ENCODE peak calls at places on chromosomes 11 and 22, in ten cellular contexts. W, G, B, R, S, F, H, D, A and M are unnamed samples.
A peak's percentile ranks its signal among the peaks of the same experiment; 100 is the strongest.

GRCh38 chr22:46878549-46878948 is 116.1 kb downstream of the TBC1D22A start:
- DNase-seq in W (peak; percentile 57), G (no peak), B (no peak), R (no peak), S (no peak), F (no peak), H (no peak), D (no peak), A (no peak), M (no peak)

GRCh38 chr11:64877390-64878222 is 815 bp downstream of the EHD1 start:
- DNase-seq in W (peak; percentile 48), G (no peak), B (peak; percentile 20), R (peak; percentile 40), S (no peak), F (no peak), H (no peak), D (no peak), A (no peak), M (no peak)

GRCh38 chr11:64144587-64145295 is 21.2 kb downstream of the MACROD1 start:
- DNase-seq in W (no peak), G (no peak), B (no peak), R (no peak), S (no peak), F (no peak), H (no peak), D (no peak), A (no peak), M (no peak)

GRCh38 chr11:17574799-17575144 is 27.7 kb downstream of the OTOG start:
- DNase-seq in W (no peak), G (no peak), B (no peak), R (no peak), S (no peak), F (no peak), H (no peak), D (no peak), A (no peak), M (no peak)

GRCh38 chr22:47618180-47618579 is 855.7 kb downstream of the TBC1D22A start:
- DNase-seq in W (no peak), G (no peak), B (no peak), R (no peak), S (no peak), F (no peak), H (no peak), D (no peak), A (no peak), M (no peak)

GRCh38 chr11:82867495-82868082 is 32.6 kb downstream of the PRCP start:
- DNase-seq in W (peak; percentile 94), G (peak; percentile 26), B (peak; percentile 87), R (peak; percentile 92), S (peak; percentile 64), F (peak; percentile 48), H (peak; percentile 94), D (peak; percentile 9), A (peak; percentile 46), M (peak; percentile 95)

GRCh38 chr11:123903932-123904331 is 2.0 kb downstream of the OR8D4 start:
- DNase-seq in W (no peak), G (no peak), B (no peak), R (no peak), S (no peak), F (no peak), H (no peak), D (no peak), A (no peak), M (no peak)

GRCh38 chr11:35173011-35173511 is 34.1 kb downstream of the CD44 start:
- DNase-seq in W (no peak), G (peak; percentile 35), B (no peak), R (peak; percentile 35), S (no peak), F (peak; percentile 60), H (peak; percentile 60), D (no peak), A (no peak), M (no peak)

GRCh38 chr11:57345555-57346151 is 7.5 kb downstream of the P2RX3 start:
- DNase-seq in W (peak; percentile 87), G (no peak), B (peak; percentile 60), R (peak; percentile 94), S (peak; percentile 76), F (peak; percentile 71), H (peak; percentile 93), D (no peak), A (no peak), M (no peak)

GRCh38 chr11:4443479-4443878 is 5.6 kb upstream of the OR52K2 start:
- DNase-seq in W (no peak), G (no peak), B (no peak), R (no peak), S (no peak), F (no peak), H (no peak), D (no peak), A (no peak), M (no peak)

GRCh38 chr11:43905788-43906187 is 25.2 kb downstream of the ALKBH3 start:
- DNase-seq in W (no peak), G (no peak), B (peak; percentile 93), R (no peak), S (no peak), F (no peak), H (no peak), D (no peak), A (no peak), M (no peak)

GRCh38 chr11:117458275-117459120 is 130.8 kb downstream of the CEP164 start:
- DNase-seq in W (no peak), G (no peak), B (no peak), R (no peak), S (no peak), F (no peak), H (no peak), D (no peak), A (peak; percentile 4), M (no peak)

GRCh38 chr22:45903355-45904149 is 73.4 kb downstream of the WNT7B start:
- DNase-seq in W (no peak), G (no peak), B (peak; percentile 18), R (peak; percentile 60), S (no peak), F (peak; percentile 87), H (peak; percentile 55), D (no peak), A (no peak), M (no peak)

GRCh38 chr11:1218788-1219445 is 3.9 kb upstream of the MUC5B start:
- DNase-seq in W (no peak), G (no peak), B (no peak), R (no peak), S (no peak), F (no peak), H (no peak), D (no peak), A (no peak), M (no peak)

GRCh38 chr22:47629273-47629711 is 866.8 kb downstream of the TBC1D22A start:
- DNase-seq in W (no peak), G (no peak), B (no peak), R (no peak), S (no peak), F (no peak), H (no peak), D (no peak), A (no peak), M (no peak)

GRCh38 chr11:91596111-91596510 is 628.5 kb upstream of the FAT3 start:
- DNase-seq in W (no peak), G (no peak), B (no peak), R (peak; percentile 12), S (no peak), F (no peak), H (no peak), D (no peak), A (no peak), M (no peak)
- H3K9me3 ChIP-seq in W (peaks cover 4% of the 10 kb centered on the region), G (no peaks in the 10 kb centered on the region), B (peaks cover 2% of the 10 kb centered on the region), R (peaks cover 5% of the 10 kb centered on the region), S (peaks cover 7% of the 10 kb centered on the region), F (peaks cover 11% of the 10 kb centered on the region), H (no peaks in the 10 kb centered on the region), D (peaks cover 3% of the 10 kb centered on the region), A (no peaks in the 10 kb centered on the region), M (peaks cover under 1% of the 10 kb centered on the region)

GRCh38 chr11:32012066-32012465 is 78.8 kb upstream of the RCN1 start:
- DNase-seq in W (no peak), G (no peak), B (no peak), R (no peak), S (no peak), F (no peak), H (no peak), D (no peak), A (no peak), M (no peak)

GRCh38 chr11:32013603-32014002 is 77.3 kb upstream of the RCN1 start:
- DNase-seq in W (no peak), G (no peak), B (no peak), R (no peak), S (no peak), F (no peak), H (no peak), D (no peak), A (no peak), M (no peak)

GRCh38 chr11:32005786-32006406 is 85.0 kb upstream of the RCN1 start:
- DNase-seq in W (no peak), G (no peak), B (no peak), R (peak; percentile 76), S (no peak), F (no peak), H (no peak), D (no peak), A (no peak), M (no peak)

GRCh38 chr11:32006799-32007388 is 84.0 kb upstream of the RCN1 start:
- DNase-seq in W (peak; percentile 74), G (peak; percentile 11), B (peak; percentile 45), R (peak; percentile 71), S (peak; percentile 35), F (peak; percentile 25), H (peak; percentile 66), D (no peak), A (no peak), M (no peak)

GRCh38 chr11:32008879-32009548 is 81.9 kb upstream of the RCN1 start:
- DNase-seq in W (no peak), G (no peak), B (no peak), R (no peak), S (no peak), F (no peak), H (no peak), D (no peak), A (no peak), M (no peak)
- TF ChIP-seq EZH2 in W (no peak), G (no peak), B (no peak), R (no peak), S (no peak), F (no peak), H (no peak), D (no peak), A (no peak), M (no peak)

DNA sequence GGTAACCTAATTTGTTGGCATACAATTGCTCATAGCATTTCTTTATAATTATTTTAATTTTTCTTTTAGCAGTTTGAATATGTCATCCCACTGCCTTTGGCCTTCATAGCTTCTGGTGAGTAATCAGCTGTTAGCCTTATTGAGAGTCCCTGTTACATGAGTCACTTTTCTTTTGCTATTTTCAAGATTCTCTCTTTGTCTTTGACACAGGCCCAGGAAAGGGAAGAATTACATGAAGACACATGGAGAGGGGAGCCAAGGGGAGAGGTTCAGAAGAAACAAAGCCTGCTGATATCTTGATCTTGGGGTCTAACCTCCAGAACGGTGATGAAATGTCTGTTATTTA is 418.2 kb downstream of the METTL15 start:
- DNase-seq in W (no peak), G (no peak), B (no peak), R (no peak), S (peak; percentile 8), F (no peak), H (no peak), D (no peak), A (no peak), M (no peak)
- H3K9me3 ChIP-seq in W (no peaks in the 10 kb centered on the region), G (no peaks in the 10 kb centered on the region), B (peaks cover 2% of the 10 kb centered on the region), R (peaks cover 9% of the 10 kb centered on the region), S (peaks cover 13% of the 10 kb centered on the region), F (peaks cover 12% of the 10 kb centered on the region), H (no peaks in the 10 kb centered on the region), D (peaks cover 7% of the 10 kb centered on the region), A (peaks cover 3% of the 10 kb centered on the region), M (no peaks in the 10 kb centered on the region)

GRCh38 chr11:65900125-65900898 is at the start of gene FOSL1:
- DNase-seq in W (peak; percentile 84), G (peak; percentile 57), B (peak; percentile 94), R (peak; percentile 99), S (peak; percentile 97), F (peak; percentile 100), H (peak; percentile 95), D (peak; percentile 91), A (no peak), M (no peak)
- TF ChIP-seq EZH2 in W (peak; percentile 87), G (no peak), B (no peak), R (no peak), S (no peak), F (no peak), H (no peak), D (no peak), A (no peak), M (no peak)